ENCODE peak calls at places on chromosomes 7 and 10, in four cellular contexts. Y, G, C and A are unnamed samples.

GRCh38 chr10:1185911-1186692 is 129.9 kb downstream of the WDR37 start:
- DNase-seq in G (no peak), Y (no peak), C (no peak), A (no peak)

GRCh38 chr7:110075450-110075849 is 1015.5 kb upstream of the LRRN3 start:
- DNase-seq in Y (no peak), G (no peak), C (no peak), A (no peak)

GRCh38 chr10:95430231-95430951 is 130.8 kb downstream of the SORBS1 start:
- DNase-seq in G (peak), Y (peak), C (peak), A (peak)

GRCh38 chr10:57692255-57692980 is 575.3 kb downstream of the IPMK start:
- DNase-seq in C (no peak), Y (no peak), G (no peak), A (no peak)

GRCh38 chr10:63614371-63614891 is 93.2 kb downstream of the REEP3 start:
- DNase-seq in C (no peak), G (no peak), Y (no peak), A (peak)

GRCh38 chr7:71615017-71615416 is 483.1 kb downstream of the GALNT17 start:
- DNase-seq in G (no peak), C (no peak), Y (no peak), A (no peak)

GRCh38 chr7:40887099-40887498 is 752.3 kb downstream of the SUGCT start:
- DNase-seq in G (no peak), Y (no peak), C (no peak), A (no peak)

GRCh38 chr7:44985033-44985695 is 6.3 kb upstream of the MYO1G start:
- DNase-seq in Y (no peak), G (no peak), C (no peak), A (peak)

GRCh38 chr7:11313801-11314200 is 340.1 kb downstream of the PHF14 start:
- DNase-seq in Y (no peak), C (no peak), G (no peak), A (no peak)

GRCh38 chr10:58704226-58705200 is 191.8 kb downstream of the BICC1 start:
- DNase-seq in C (no peak), Y (no peak), G (no peak), A (no peak)

GRCh38 chr7:97022451-97023306 is 2.0 kb downstream of the DLX5 start:
- DNase-seq in C (no peak), G (no peak), Y (no peak), A (peak)

GRCh38 chr10:120110196-120110595 is 217.7 kb downstream of the SEC23IP start:
- DNase-seq in C (no peak), G (no peak), Y (no peak), A (no peak)

DNA sequence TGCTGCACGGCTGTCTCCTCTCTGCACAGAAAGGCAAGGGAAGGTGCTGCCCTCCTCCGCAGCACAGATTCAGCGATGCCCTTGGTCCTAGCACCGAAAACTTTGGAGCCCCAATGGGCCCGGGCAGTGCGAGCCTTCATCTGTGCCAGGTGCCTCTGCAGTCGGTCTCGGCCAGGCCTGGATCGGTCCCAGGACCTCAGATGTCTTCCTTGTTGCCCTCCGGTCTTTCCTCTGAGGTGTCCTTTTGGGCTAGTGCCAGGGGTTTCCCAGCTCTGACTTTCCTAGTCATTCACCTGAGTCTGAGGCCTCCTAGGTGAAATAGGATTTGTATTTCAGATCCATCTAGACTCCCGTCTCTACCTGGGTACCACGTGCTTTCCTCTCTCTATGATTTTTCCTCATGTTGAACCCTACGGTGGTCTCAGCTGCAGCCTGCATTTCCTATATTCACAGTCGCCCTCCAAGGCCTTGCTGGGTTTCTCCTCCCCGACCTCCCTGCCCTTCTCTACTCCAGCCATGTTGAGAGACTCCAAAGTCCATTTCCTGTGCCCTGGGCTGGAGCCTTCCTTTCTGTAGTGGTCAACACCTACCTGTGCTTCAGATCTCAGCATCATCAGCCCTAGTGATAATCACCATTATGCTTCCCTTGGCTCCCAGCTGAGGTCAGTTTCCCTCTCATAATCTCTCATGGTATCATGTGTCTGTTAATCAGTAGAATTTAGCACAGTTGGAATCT is 92.0 kb upstream of the PRSS58 start:
- DNase-seq in Y (no peak), C (no peak), G (no peak), A (no peak)
- H2AFZ ChIP-seq in Y (no peak), C (no peak), G (no peak), A (no peak)

GRCh38 chr7:139777948-139778841 is at the start of gene HIPK2:
- DNase-seq in C (peak), G (no peak), Y (peak), A (peak)
- TF ChIP-seq FOXM1 in C (no peak), G (no peak), Y (no peak), A (no peak)

DNA sequence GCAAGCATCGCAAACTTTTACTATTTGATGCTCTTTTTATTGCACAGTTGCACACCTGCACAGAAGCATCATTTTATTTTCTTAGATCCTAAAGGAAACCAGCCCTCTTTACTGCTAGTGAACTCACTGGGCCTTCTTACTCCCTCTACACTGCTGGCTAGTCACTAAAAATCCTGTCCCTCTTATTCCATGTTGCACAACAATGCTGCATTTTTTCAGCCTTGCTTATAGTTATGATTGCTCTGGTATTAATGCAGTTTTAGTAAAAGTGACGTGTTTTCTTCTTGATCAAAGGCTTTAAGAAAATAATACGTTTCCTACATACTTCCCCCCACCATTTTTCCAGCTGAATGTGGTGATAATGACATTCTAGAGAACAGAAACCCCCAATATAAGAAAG is 132.9 kb upstream of the FAM3C start:
- DNase-seq in Y (no peak), C (no peak), G (no peak), A (no peak)
- H2AFZ ChIP-seq in Y (no peak), C (no peak), G (no peak), A (no peak)

GRCh38 chr10:94125856-94126255 is 132.1 kb downstream of the PLCE1 start:
- DNase-seq in Y (no peak), G (no peak), C (no peak), A (no peak)
- TF ChIP-seq FOXM1 in Y (no peak), G (no peak), C (no peak), A (no peak)

DNA sequence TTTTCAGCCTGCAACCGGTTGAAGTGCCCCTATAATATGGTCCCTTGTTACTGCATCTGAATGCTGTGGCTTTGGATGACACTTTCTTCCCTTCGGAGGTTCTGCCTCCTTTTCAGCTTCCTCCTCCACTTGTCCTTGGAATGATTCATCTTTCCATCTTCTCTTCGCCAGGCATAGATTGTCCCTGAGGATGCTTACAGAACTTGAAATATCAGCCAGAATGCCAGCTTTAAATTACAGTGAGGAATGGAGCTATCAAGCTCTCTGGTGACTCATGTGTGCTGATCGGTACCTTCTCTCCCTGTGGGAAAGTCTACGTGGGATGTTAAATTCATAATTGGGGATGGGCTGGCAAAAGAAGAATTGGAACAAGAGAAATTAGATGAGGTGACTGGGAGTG is 45.9 kb upstream of the PDK4 start:
- DNase-seq in Y (no peak), C (no peak), G (no peak), A (no peak)
- H2AFZ ChIP-seq in Y (no peak), C (no peak), G (no peak), A (no peak)